ENCODE peak calls at places on chromosomes 1 and 21, in six cellular contexts. One of them, this sample, is unnamed.
A peak's percentile ranks its signal among the peaks of the same experiment; 100 is the strongest.

GRCh38 chr21:45869121-45870007 is 112.2 kb upstream of the COL6A1 start:
- DNase-seq in stomach: peak; percentile 17
- DNase-seq in A549: no peak
- DNase-seq in CD8-positive, alpha-beta T cell: no peak
- DNase-seq in fibroblast of lung: peak; percentile 81
- DNase-seq in GM13976: no peak
- DNase-seq in this sample: no peak

GRCh38 chr1:209688746-209689234 is 13.6 kb downstream of the G0S2 start:
- DNase-seq in stomach: no peak
- DNase-seq in A549: peak; percentile 38
- DNase-seq in CD8-positive, alpha-beta T cell: no peak
- DNase-seq in fibroblast of lung: peak; percentile 51
- DNase-seq in GM13976: no peak
- DNase-seq in this sample: no peak

GRCh38 chr1:59434336-59434735 is 137.4 kb downstream of the FGGY start:
- DNase-seq in stomach: no peak
- DNase-seq in A549: no peak
- DNase-seq in CD8-positive, alpha-beta T cell: no peak
- DNase-seq in fibroblast of lung: peak; percentile 52
- DNase-seq in GM13976: no peak
- DNase-seq in this sample: no peak

GRCh38 chr1:83959824-83960441 is 39.0 kb downstream of the TTLL7 start:
- DNase-seq in stomach: no peak
- DNase-seq in A549: no peak
- DNase-seq in CD8-positive, alpha-beta T cell: no peak
- DNase-seq in fibroblast of lung: peak; percentile 86
- DNase-seq in GM13976: no peak
- DNase-seq in this sample: no peak

GRCh38 chr1:115748396-115749130 is 20.0 kb downstream of the CASQ2 start:
- DNase-seq in stomach: no peak
- DNase-seq in A549: no peak
- DNase-seq in CD8-positive, alpha-beta T cell: no peak
- DNase-seq in fibroblast of lung: peak; percentile 72
- DNase-seq in GM13976: no peak
- DNase-seq in this sample: no peak

GRCh38 chr1:206102292-206102936 is 14.8 kb downstream of the AVPR1B start:
- DNase-seq in stomach: no peak
- DNase-seq in A549: no peak
- DNase-seq in CD8-positive, alpha-beta T cell: no peak
- DNase-seq in fibroblast of lung: no peak
- DNase-seq in GM13976: no peak
- DNase-seq in this sample: no peak

GRCh38 chr1:65979145-65979544 is 186.4 kb downstream of the PDE4B start:
- DNase-seq in stomach: no peak
- DNase-seq in A549: peak; percentile 15
- DNase-seq in CD8-positive, alpha-beta T cell: no peak
- DNase-seq in fibroblast of lung: peak; percentile 70
- DNase-seq in GM13976: no peak
- DNase-seq in this sample: no peak

GRCh38 chr21:20882462-20883415 is 115.5 kb upstream of the NCAM2 start:
- DNase-seq in stomach: peak; percentile 47
- DNase-seq in A549: no peak
- DNase-seq in CD8-positive, alpha-beta T cell: no peak
- DNase-seq in fibroblast of lung: peak; percentile 2
- DNase-seq in GM13976: no peak
- DNase-seq in this sample: no peak

GRCh38 chr1:182768973-182769372 is 20.6 kb upstream of the NPL start:
- DNase-seq in stomach: no peak
- DNase-seq in A549: no peak
- DNase-seq in CD8-positive, alpha-beta T cell: no peak
- DNase-seq in fibroblast of lung: peak; percentile 64
- DNase-seq in GM13976: no peak
- DNase-seq in this sample: no peak

GRCh38 chr1:115782571-115783281 is 14.2 kb upstream of the CASQ2 start:
- DNase-seq in stomach: no peak
- DNase-seq in A549: no peak
- DNase-seq in CD8-positive, alpha-beta T cell: no peak
- DNase-seq in fibroblast of lung: peak; percentile 82
- DNase-seq in GM13976: no peak
- DNase-seq in this sample: no peak

GRCh38 chr1:23598424-23598823 is 39.1 kb upstream of the ID3 start:
- DNase-seq in stomach: no peak
- DNase-seq in A549: no peak
- DNase-seq in CD8-positive, alpha-beta T cell: no peak
- DNase-seq in fibroblast of lung: no peak
- DNase-seq in GM13976: no peak
- DNase-seq in this sample: no peak

GRCh38 chr1:11373029-11373964 is 100.3 kb downstream of the UBIAD1 start:
- DNase-seq in stomach: no peak
- DNase-seq in A549: no peak
- DNase-seq in CD8-positive, alpha-beta T cell: no peak
- DNase-seq in fibroblast of lung: no peak
- DNase-seq in GM13976: no peak
- DNase-seq in this sample: no peak

GRCh38 chr1:81954388-81955023 is 153.8 kb downstream of the ADGRL2 start:
- DNase-seq in stomach: no peak
- DNase-seq in A549: no peak
- DNase-seq in CD8-positive, alpha-beta T cell: no peak
- DNase-seq in fibroblast of lung: peak; percentile 51
- DNase-seq in GM13976: no peak
- DNase-seq in this sample: no peak

GRCh38 chr1:202192770-202193613 is 607 bp upstream of the LGR6 start:
- DNase-seq in stomach: peak; percentile 62
- DNase-seq in A549: peak; percentile 64
- DNase-seq in CD8-positive, alpha-beta T cell: peak; percentile 74
- DNase-seq in fibroblast of lung: peak; percentile 31
- DNase-seq in GM13976: peak; percentile 83
- DNase-seq in this sample: peak; percentile 33

GRCh38 chr1:44803312-44804095 is 3.3 kb downstream of the PLK3 start:
- DNase-seq in stomach: no peak
- DNase-seq in A549: no peak
- DNase-seq in CD8-positive, alpha-beta T cell: no peak
- DNase-seq in fibroblast of lung: no peak
- DNase-seq in GM13976: no peak
- DNase-seq in this sample: no peak

GRCh38 chr1:62396871-62397270 is 40.0 kb upstream of the USP1 start:
- DNase-seq in stomach: no peak
- DNase-seq in A549: no peak
- DNase-seq in CD8-positive, alpha-beta T cell: no peak
- DNase-seq in fibroblast of lung: no peak
- DNase-seq in GM13976: no peak
- DNase-seq in this sample: no peak

GRCh38 chr1:110053557-110054428 is 16.7 kb downstream of the ALX3 start:
- DNase-seq in stomach: peak; percentile 74
- DNase-seq in A549: peak; percentile 49
- DNase-seq in CD8-positive, alpha-beta T cell: peak; percentile 79
- DNase-seq in fibroblast of lung: no peak
- DNase-seq in GM13976: peak; percentile 82
- DNase-seq in this sample: peak; percentile 93

GRCh38 chr1:201171063-201172036 is 17.1 kb upstream of the TMEM9 start:
- DNase-seq in stomach: peak; percentile 31
- DNase-seq in A549: peak; percentile 70
- DNase-seq in CD8-positive, alpha-beta T cell: peak; percentile 52
- DNase-seq in fibroblast of lung: peak; percentile 24
- DNase-seq in GM13976: peak; percentile 81
- DNase-seq in this sample: no peak

GRCh38 chr1:27598902-27599528 is 4.9 kb downstream of the AHDC1 start:
- DNase-seq in stomach: no peak
- DNase-seq in A549: no peak
- DNase-seq in CD8-positive, alpha-beta T cell: no peak
- DNase-seq in fibroblast of lung: peak; percentile 89
- DNase-seq in GM13976: no peak
- DNase-seq in this sample: no peak

GRCh38 chr1:108878678-108879077 is 1.9 kb downstream of the GPSM2 start:
- DNase-seq in stomach: no peak
- DNase-seq in A549: no peak
- DNase-seq in CD8-positive, alpha-beta T cell: no peak
- DNase-seq in fibroblast of lung: no peak
- DNase-seq in GM13976: no peak
- DNase-seq in this sample: no peak

GRCh38 chr1:61210435-61211012 is 128.2 kb downstream of the NFIA start:
- DNase-seq in stomach: no peak
- DNase-seq in A549: no peak
- DNase-seq in CD8-positive, alpha-beta T cell: no peak
- DNase-seq in fibroblast of lung: no peak
- DNase-seq in GM13976: no peak
- DNase-seq in this sample: no peak

GRCh38 chr1:185401019-185401418 is 84.0 kb upstream of the IVNS1ABP start:
- DNase-seq in stomach: no peak
- DNase-seq in A549: no peak
- DNase-seq in CD8-positive, alpha-beta T cell: no peak
- DNase-seq in fibroblast of lung: peak; percentile 83
- DNase-seq in GM13976: no peak
- DNase-seq in this sample: no peak

GRCh38 chr1:185397183-185397582 is 80.1 kb upstream of the IVNS1ABP start:
- DNase-seq in stomach: no peak
- DNase-seq in A549: no peak
- DNase-seq in CD8-positive, alpha-beta T cell: no peak
- DNase-seq in fibroblast of lung: no peak
- DNase-seq in GM13976: no peak
- DNase-seq in this sample: no peak

GRCh38 chr1:185398022-185398421 is 81.0 kb upstream of the IVNS1ABP start:
- DNase-seq in stomach: no peak
- DNase-seq in A549: no peak
- DNase-seq in CD8-positive, alpha-beta T cell: no peak
- DNase-seq in fibroblast of lung: no peak
- DNase-seq in GM13976: no peak
- DNase-seq in this sample: no peak

GRCh38 chr1:185400057-185400456 is 83.0 kb upstream of the IVNS1ABP start:
- DNase-seq in stomach: no peak
- DNase-seq in A549: no peak
- DNase-seq in CD8-positive, alpha-beta T cell: no peak
- DNase-seq in fibroblast of lung: peak; percentile 87
- DNase-seq in GM13976: no peak
- DNase-seq in this sample: no peak

GRCh38 chr1:185398599-185398998 is 81.6 kb upstream of the IVNS1ABP start:
- DNase-seq in stomach: no peak
- DNase-seq in A549: no peak
- DNase-seq in CD8-positive, alpha-beta T cell: no peak
- DNase-seq in fibroblast of lung: no peak
- DNase-seq in GM13976: no peak
- DNase-seq in this sample: no peak
- TF ChIP-seq CTCF in stomach: no peak
- TF ChIP-seq CTCF in A549: no peak
- TF ChIP-seq CTCF in CD8-positive, alpha-beta T cell: no peak
- TF ChIP-seq CTCF in fibroblast of lung: no peak
- TF ChIP-seq CTCF in GM13976: no peak
- TF ChIP-seq CTCF in this sample: no peak

GRCh38 chr1:184383772-184384323 is 3.0 kb upstream of the C1orf21 start:
- DNase-seq in stomach: no peak
- DNase-seq in A549: no peak
- DNase-seq in CD8-positive, alpha-beta T cell: no peak
- DNase-seq in fibroblast of lung: no peak
- DNase-seq in GM13976: no peak
- DNase-seq in this sample: no peak

GRCh38 chr1:184380468-184380867 is 6.4 kb upstream of the C1orf21 start:
- DNase-seq in stomach: no peak
- DNase-seq in A549: no peak
- DNase-seq in CD8-positive, alpha-beta T cell: no peak
- DNase-seq in fibroblast of lung: no peak
- DNase-seq in GM13976: no peak
- DNase-seq in this sample: no peak

GRCh38 chr1:184376359-184376758 is 10.5 kb upstream of the C1orf21 start:
- DNase-seq in stomach: no peak
- DNase-seq in A549: no peak
- DNase-seq in CD8-positive, alpha-beta T cell: no peak
- DNase-seq in fibroblast of lung: peak; percentile 52
- DNase-seq in GM13976: no peak
- DNase-seq in this sample: no peak

DNA sequence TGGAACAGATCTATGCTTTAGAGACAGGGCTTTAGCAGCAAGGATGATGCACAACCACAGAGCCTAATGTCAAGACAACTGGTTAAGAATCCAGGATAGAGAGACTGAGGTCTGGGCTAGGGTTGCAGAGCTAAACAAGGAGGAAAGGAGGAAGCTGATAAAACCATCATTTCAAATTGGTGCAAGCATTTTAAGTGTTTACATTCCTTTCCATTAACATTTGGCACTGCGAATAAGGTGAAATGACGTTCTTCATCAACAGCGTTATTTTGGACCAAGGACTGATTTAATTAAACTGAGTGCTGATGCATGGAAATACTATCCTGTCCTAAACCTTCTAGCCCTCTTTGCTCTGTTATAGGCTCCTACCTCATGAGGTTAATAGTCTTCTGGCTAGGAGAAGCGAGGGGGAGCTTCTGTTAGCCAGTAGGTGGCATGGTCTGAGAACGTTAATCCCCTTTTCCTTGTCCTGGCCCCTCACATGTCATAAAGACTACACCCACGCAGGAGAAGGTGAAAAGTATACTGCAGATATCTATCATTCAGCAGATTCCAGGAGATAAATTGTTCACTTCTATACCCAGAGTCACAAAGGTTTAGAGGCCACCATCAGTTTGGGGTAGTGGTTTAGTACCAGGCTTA is 7.6 kb upstream of the C1orf21 start:
- DNase-seq in stomach: no peak
- DNase-seq in A549: no peak
- DNase-seq in CD8-positive, alpha-beta T cell: no peak
- DNase-seq in fibroblast of lung: no peak
- DNase-seq in GM13976: no peak
- DNase-seq in this sample: no peak
- TF ChIP-seq CTCF in stomach: peak; percentile 15
- TF ChIP-seq CTCF in A549: peak; percentile 21
- TF ChIP-seq CTCF in CD8-positive, alpha-beta T cell: no peak
- TF ChIP-seq CTCF in fibroblast of lung: no peak
- TF ChIP-seq CTCF in GM13976: no peak
- TF ChIP-seq CTCF in this sample: no peak

DNA sequence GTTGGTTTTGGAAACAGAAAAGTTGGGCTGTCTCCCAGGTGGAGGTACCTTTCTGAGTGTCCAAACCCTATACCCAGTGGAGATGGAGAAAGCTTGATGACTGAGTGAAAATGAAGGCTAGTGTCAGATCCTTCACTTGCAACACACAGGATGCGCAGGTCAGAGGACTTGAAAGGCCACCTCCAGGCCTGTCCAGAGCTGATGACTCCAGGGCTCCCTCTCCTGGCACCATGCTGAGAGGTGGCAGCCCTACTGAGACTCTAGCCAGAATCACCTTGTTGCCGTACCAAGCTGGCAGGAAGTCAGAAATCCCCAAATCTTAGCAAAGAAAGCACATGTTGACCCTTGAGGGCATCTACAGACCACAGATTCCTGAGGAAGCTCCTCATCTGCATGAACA is 16.4 kb downstream of the KNCN start:
- DNase-seq in stomach: peak; percentile 56
- DNase-seq in A549: peak; percentile 72
- DNase-seq in CD8-positive, alpha-beta T cell: no peak
- DNase-seq in fibroblast of lung: no peak
- DNase-seq in GM13976: no peak
- DNase-seq in this sample: no peak
- TF ChIP-seq CTCF in stomach: no peak
- TF ChIP-seq CTCF in A549: peak; percentile 48
- TF ChIP-seq CTCF in CD8-positive, alpha-beta T cell: no peak
- TF ChIP-seq CTCF in fibroblast of lung: peak; percentile 14
- TF ChIP-seq CTCF in GM13976: peak; percentile 33
- TF ChIP-seq CTCF in this sample: no peak

DNA sequence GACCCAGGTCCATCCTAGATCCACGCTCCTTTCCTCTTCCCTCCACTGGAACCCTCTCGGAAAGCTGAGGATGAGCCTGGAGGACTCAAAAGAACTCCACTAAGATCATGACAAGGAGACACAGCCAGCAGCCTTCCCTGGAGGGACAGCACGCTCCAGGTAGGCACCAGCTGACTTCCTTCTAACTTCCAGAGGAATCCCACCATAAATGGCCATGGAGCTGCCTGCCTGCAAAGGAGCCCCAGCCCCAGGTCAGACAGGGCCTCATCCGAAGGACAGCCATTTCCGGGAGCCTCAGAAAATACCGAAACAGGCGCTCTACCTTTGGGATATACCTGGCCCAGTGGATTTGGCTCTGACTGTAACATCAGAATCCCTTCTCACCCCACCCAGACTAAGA is 4.1 kb downstream of the SH3BP5L start:
- DNase-seq in stomach: no peak
- DNase-seq in A549: no peak
- DNase-seq in CD8-positive, alpha-beta T cell: peak; percentile 29
- DNase-seq in fibroblast of lung: no peak
- DNase-seq in GM13976: no peak
- DNase-seq in this sample: peak; percentile 11
- TF ChIP-seq CTCF in stomach: no peak
- TF ChIP-seq CTCF in A549: no peak
- TF ChIP-seq CTCF in CD8-positive, alpha-beta T cell: no peak
- TF ChIP-seq CTCF in fibroblast of lung: no peak
- TF ChIP-seq CTCF in GM13976: no peak
- TF ChIP-seq CTCF in this sample: no peak